ENCODE peak calls at places on chromosomes 4 and X, in four cellular contexts. J is K562, P is GM12878, X is HepG2. Z is an unnamed sample.

GRCh38 chr4:81096566-81096965 is 66.1 kb downstream of the BMP3 start:
- DNase-seq in J (no peak), P (no peak), X (no peak), Z (no peak)

GRCh38 chr4:147360301-147360700 is 120.6 kb upstream of the EDNRA start:
- DNase-seq in J (no peak), P (no peak), X (no peak), Z (no peak)

GRCh38 chrX:84046403-84046984 is 141.5 kb downstream of the RPS6KA6 start:
- DNase-seq in J (no peak), P (no peak), X (peak; percentile 0), Z (peak; percentile 12)

GRCh38 chr4:98473046-98473445 is 185.4 kb downstream of the TSPAN5 start:
- DNase-seq in J (no peak), P (no peak), X (no peak), Z (no peak)

GRCh38 chr4:2183394-2183793 is 58.5 kb downstream of the HAUS3 start:
- DNase-seq in J (no peak), P (no peak), X (no peak), Z (no peak)

GRCh38 chr4:99315839-99316238 is 5.4 kb downstream of the ADH1B start:
- DNase-seq in J (no peak), P (no peak), X (no peak), Z (no peak)

GRCh38 chr4:184259866-184260265 is 42.2 kb upstream of the ENPP6 start:
- DNase-seq in J (no peak), P (no peak), X (no peak), Z (no peak)

GRCh38 chr4:21884615-21885014 is 64.0 kb downstream of the KCNIP4 start:
- DNase-seq in J (no peak), P (no peak), X (no peak), Z (no peak)

GRCh38 chr4:40515398-40516293 is 114.0 kb downstream of the RBM47 start:
- DNase-seq in J (peak; percentile 87), P (peak; percentile 95), X (peak; percentile 64), Z (no peak)

GRCh38 chr4:158079661-158080060 is 93.2 kb downstream of the GASK1B start:
- DNase-seq in J (no peak), P (no peak), X (no peak), Z (no peak)

GRCh38 chr4:153940916-153941315 is 152.0 kb upstream of the SFRP2 start:
- DNase-seq in J (no peak), P (no peak), X (no peak), Z (no peak)

GRCh38 chrX:107936434-107936730 is 45.8 kb downstream of the TEX13B start:
- DNase-seq in J (no peak), P (no peak), X (no peak), Z (no peak)

GRCh38 chr4:70114091-70114490 is 39.9 kb upstream of the PRR27 start:
- DNase-seq in J (no peak), P (no peak), X (no peak), Z (no peak)

GRCh38 chr4:146638801-146639351 is at the start of gene POU4F2:
- DNase-seq in J (no peak), P (no peak), X (no peak), Z (no peak)

GRCh38 chr4:53686521-53686920 is 95.2 kb upstream of the LNX1 start:
- DNase-seq in J (no peak), P (no peak), X (no peak), Z (no peak)

GRCh38 chrX:137432609-137433008 is 133.3 kb upstream of the ZIC3 start:
- DNase-seq in J (peak; percentile 18), P (no peak), X (peak; percentile 0), Z (peak; percentile 7)

GRCh38 chr4:15003891-15004700 is 1.8 kb downstream of the CPEB2 start:
- DNase-seq in J (peak; percentile 32), P (no peak), X (no peak), Z (no peak)

GRCh38 chrX:104742345-104742744 is 176.3 kb downstream of the IL1RAPL2 start:
- DNase-seq in J (no peak), P (no peak), X (no peak), Z (no peak)

GRCh38 chrX:635428-636192 is 5.0 kb downstream of the SHOX start:
- DNase-seq in J (no peak), P (no peak), X (no peak), Z (no peak)

GRCh38 chrX:1476682-1477081 is 24.0 kb upstream of the ASMTL start:
- DNase-seq in J (no peak), P (no peak), X (no peak), Z (no peak)

GRCh38 chr4:149343614-149344013 is 472.0 kb downstream of the IQCM start:
- DNase-seq in J (no peak), P (no peak), X (no peak), Z (no peak)

GRCh38 chr4:118756429-118756828 is 71.2 kb downstream of the METTL14 start:
- DNase-seq in J (no peak), P (no peak), X (peak; percentile 6), Z (no peak)

GRCh38 chr4:107258359-107258758 is 222.2 kb upstream of the DKK2 start:
- DNase-seq in J (no peak), P (no peak), X (no peak), Z (no peak)

GRCh38 chr4:8614365-8615193 is 22.0 kb downstream of the CPZ start:
- DNase-seq in J (no peak), P (no peak), X (no peak), Z (no peak)

GRCh38 chr4:84870398-84871163 is 95.9 kb downstream of the WDFY3 start:
- DNase-seq in J (no peak), P (no peak), X (peak; percentile 9), Z (no peak)

DNA sequence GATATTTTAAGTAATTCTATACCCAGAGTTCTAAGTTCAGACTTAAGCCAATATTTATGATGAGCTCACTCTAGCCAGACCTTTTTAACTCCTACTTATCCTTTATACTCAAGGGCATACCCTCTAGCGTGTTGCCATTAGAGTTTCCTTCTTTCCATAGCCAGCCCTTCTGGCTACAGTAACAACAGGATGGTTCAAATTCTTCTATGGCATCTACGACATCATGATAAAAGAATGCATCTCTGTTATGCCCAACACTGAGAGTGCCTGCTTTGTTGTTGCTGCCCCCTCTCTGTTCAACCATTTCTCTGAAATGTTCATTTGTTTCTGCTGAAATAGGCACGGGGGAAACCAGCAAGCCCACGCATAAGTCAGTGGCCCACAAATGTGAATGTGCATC is 104.5 kb downstream of the UBE2NL start:
- DNase-seq in J (no peak), P (no peak), X (no peak), Z (no peak)
- H3K9me3 ChIP-seq in J (no peaks in the 10 kb centered on the region), P (no peaks in the 10 kb centered on the region), X (peaks cover 52% of the 10 kb centered on the region), Z (no peaks in the 10 kb centered on the region)

GRCh38 chr4:130563185-130563890 is 1467.4 kb downstream of the C4orf33 start:
- DNase-seq in J (no peak), P (no peak), X (peak; percentile 8), Z (no peak)
- TF ChIP-seq CTCF in J (no peak), P (peak; percentile 22), X (peak; percentile 64), Z (peak; percentile 49)

GRCh38 chr4:127623755-127624087 is 9.0 kb upstream of the INTU start:
- DNase-seq in J (no peak), P (no peak), X (no peak), Z (no peak)

GRCh38 chr4:127622621-127622922 is 10.2 kb upstream of the INTU start:
- DNase-seq in J (no peak), P (no peak), X (no peak), Z (no peak)

GRCh38 chr4:127618427-127618826 is 14.3 kb upstream of the INTU start:
- DNase-seq in J (no peak), P (no peak), X (no peak), Z (no peak)

GRCh38 chr4:127624176-127624575 is 8.6 kb upstream of the INTU start:
- DNase-seq in J (no peak), P (no peak), X (no peak), Z (no peak)

GRCh38 chr4:127622923-127623754 is 9.6 kb upstream of the INTU start:
- DNase-seq in J (no peak), P (no peak), X (peak; percentile 5), Z (no peak)
- TF ChIP-seq SIN3A in J (no peak), P (no peak), X (no peak), Z (no peak)

DNA sequence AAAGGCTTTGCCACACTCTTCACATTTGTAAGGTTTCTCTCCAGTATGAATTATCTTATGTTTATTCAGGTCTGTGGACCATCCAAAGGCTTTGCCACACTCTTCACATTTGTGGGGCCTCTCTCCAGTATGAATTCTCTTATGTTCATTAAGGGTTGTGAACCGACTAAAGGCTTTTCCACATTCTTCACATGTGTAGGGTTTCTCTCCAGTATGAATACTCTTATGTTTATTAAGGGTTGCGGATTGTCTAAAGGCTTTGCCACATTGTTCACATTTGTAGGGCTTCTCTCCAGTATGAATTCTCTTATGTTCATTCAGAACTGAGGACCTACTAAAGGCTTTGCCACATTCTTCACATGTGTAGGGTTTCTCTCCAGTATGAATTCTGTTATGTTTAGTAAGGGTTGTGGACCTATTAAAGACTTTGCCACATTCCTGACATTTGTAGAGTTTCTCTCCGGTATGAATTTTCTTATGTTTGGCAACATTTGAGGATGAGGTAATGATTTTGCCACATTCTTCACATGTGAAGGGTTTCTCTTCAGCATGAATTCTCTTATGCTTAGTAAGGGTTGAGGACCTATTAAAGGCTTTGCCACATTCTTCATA is 33.7 kb downstream of the ZNF732 start:
- DNase-seq in J (no peak), P (no peak), X (no peak), Z (no peak)
- H3K9me3 ChIP-seq in J (peaks cover 3% of the 10 kb centered on the region), P (no peaks in the 10 kb centered on the region), X (peaks cover 72% of the 10 kb centered on the region), Z (peaks cover 61% of the 10 kb centered on the region)

DNA sequence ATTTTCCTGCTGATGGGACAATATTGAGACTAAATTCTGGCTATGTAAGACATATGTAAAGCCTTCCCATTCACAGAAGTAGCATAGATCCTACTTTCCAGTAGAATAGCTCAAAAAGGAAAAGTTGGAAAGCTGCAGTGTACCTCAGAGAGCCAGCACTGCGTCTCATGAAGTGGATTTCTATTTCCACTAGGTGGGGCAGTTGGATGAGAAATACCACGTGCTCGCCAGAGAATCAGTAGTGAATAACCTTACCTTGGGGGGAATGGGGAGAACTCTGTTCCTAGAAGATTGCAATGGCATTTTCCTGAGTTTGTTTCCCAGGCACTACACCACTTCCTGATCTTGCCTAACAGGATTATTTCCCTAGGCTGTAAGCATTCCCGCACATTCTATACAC is 907.1 kb downstream of the FSTL5 start:
- DNase-seq in J (no peak), P (no peak), X (peak; percentile 22), Z (no peak)
- TF ChIP-seq CTCF in J (no peak), P (peak; percentile 74), X (peak; percentile 53), Z (peak; percentile 31)